ENCODE peak calls at places on chromosomes 4 and X, in five cellular contexts. Q is caudate nucleus, B is lung microvascular endothelial cell, T is right cardiac atrium, O is anterior cingulate cortex. Z is an unnamed sample.
A peak's percentile ranks its signal among the peaks of the same experiment; 100 is the strongest.

GRCh38 chrX:153521034-153521433 is 3.6 kb downstream of the ATP2B3 start:
- DNase-seq in Q (no peak), B (no peak), T (no peak), O (peak; percentile 9), Z (no peak)

GRCh38 chr4:48896845-48897244 is 9.7 kb downstream of the OCIAD2 start:
- DNase-seq in Q (peak; percentile 8), B (no peak), T (no peak), O (no peak), Z (no peak)

GRCh38 chr4:54226399-54227260 is 2.5 kb upstream of the PDGFRA start:
- DNase-seq in Q (no peak), B (peak; percentile 16), T (peak; percentile 93), O (no peak), Z (no peak)

GRCh38 chrX:13283968-13284914 is 35.6 kb downstream of the ATXN3L start:
- DNase-seq in Q (no peak), B (peak; percentile 64), T (no peak), O (no peak), Z (peak; percentile 50)

GRCh38 chrX:57565198-57565597 is 26.6 kb upstream of the ZXDB start:
- DNase-seq in Q (no peak), B (no peak), T (no peak), O (no peak), Z (no peak)

GRCh38 chr4:38805530-38806145 is 1.0 kb upstream of the TLR1 start:
- DNase-seq in Q (no peak), B (peak; percentile 59), T (peak; percentile 51), O (no peak), Z (no peak)

GRCh38 chr4:48780867-48781219 is 764 bp upstream of the FRYL start:
- DNase-seq in Q (no peak), B (peak; percentile 66), T (peak; percentile 55), O (no peak), Z (no peak)

GRCh38 chr4:114386637-114387233 is 211.9 kb upstream of the UGT8 start:
- DNase-seq in Q (no peak), B (peak; percentile 56), T (no peak), O (no peak), Z (no peak)

GRCh38 chrX:118978451-118978850 is 4.0 kb downstream of the LONRF3 start:
- DNase-seq in Q (no peak), B (no peak), T (no peak), O (no peak), Z (no peak)

GRCh38 chrX:115940888-115941332 is 229.6 kb upstream of the AGTR2 start:
- DNase-seq in Q (peak; percentile 47), B (peak; percentile 50), T (no peak), O (no peak), Z (no peak)

GRCh38 chr4:7351014-7351413 is 83.7 kb downstream of the PSAPL1 start:
- DNase-seq in Q (peak; percentile 66), B (no peak), T (no peak), O (no peak), Z (no peak)